ENCODE peak calls at places on chromosomes 7 and 10, in ten cellular contexts. L is H54; E is posterior vena cava; U is activated B cell treated with CpG ODN at 0.5 μM for 24 hours; M is lung; Q is activated CD4-positive, alpha-beta memory T cell treated with anti-CD3 and anti-CD28 coated beads for 36 hours; T is A549; W is ELF-1; G is left colon; X is GM12892. P is an unnamed sample.

GRCh38 chr10:1034758-1035157 is 9.1 kb upstream of the IDI2 start:
- DNase-seq in X (no peak), M (no peak), W (no peak), L (no peak), T (no peak), U (no peak), Q (no peak), E (no peak), G (no peak), P (no peak)

GRCh38 chr10:61760943-61761824 is 98.5 kb downstream of the CABCOCO1 start:
- DNase-seq in E (no peak), W (no peak), M (no peak), U (no peak), L (no peak), T (no peak), Q (no peak), X (no peak), G (no peak), P (peak; percentile 84)

GRCh38 chr7:151428393-151429231 is 11.3 kb downstream of the CRYGN start:
- DNase-seq in Q (no peak), T (no peak), E (peak; percentile 62), G (no peak), U (no peak), L (no peak), M (no peak), X (no peak), W (peak; percentile 94), P (no peak)

GRCh38 chr10:59336632-59337031 is 25.7 kb downstream of the FAM13C start:
- DNase-seq in T (no peak), Q (no peak), G (no peak), U (no peak), W (no peak), E (no peak), M (no peak), L (no peak), X (no peak), P (no peak)

GRCh38 chr10:83372646-83373045 is 766.7 kb upstream of the GHITM start:
- DNase-seq in E (no peak), U (no peak), T (no peak), Q (no peak), X (no peak), M (no peak), G (no peak), L (no peak), W (no peak), P (no peak)

GRCh38 chr7:74029094-74029785 is 1.3 kb downstream of the ELN start:
- DNase-seq in W (no peak), L (no peak), E (peak; percentile 83), X (no peak), U (no peak), Q (no peak), G (no peak), M (no peak), T (no peak), P (no peak)

GRCh38 chr7:76358478-76359110 is at the start of gene YWHAG:
- DNase-seq in W (peak; percentile 87), M (peak; percentile 87), E (peak; percentile 97), T (no peak), G (peak; percentile 94), X (peak; percentile 70), Q (peak; percentile 93), U (peak; percentile 86), L (peak; percentile 57), P (peak; percentile 92)

GRCh38 chr7:135704074-135704473 is 23.9 kb downstream of the SLC13A4 start:
- DNase-seq in T (no peak), U (no peak), Q (no peak), M (no peak), G (no peak), W (peak; percentile 46), L (no peak), E (no peak), X (no peak), P (no peak)

GRCh38 chr10:36489928-36490279 is 635.5 kb upstream of the ANKRD30A start:
- DNase-seq in U (no peak), L (no peak), E (no peak), T (no peak), G (no peak), Q (no peak), M (no peak), X (no peak), W (no peak), P (no peak)

GRCh38 chr10:11345224-11346054 is 266.0 kb downstream of the USP6NL start:
- DNase-seq in M (peak; percentile 73), U (no peak), Q (peak; percentile 59), X (no peak), L (no peak), G (peak; percentile 50), T (no peak), W (peak; percentile 46), E (no peak), P (peak; percentile 67)

GRCh38 chr10:87775766-87776165 is 42.3 kb downstream of the ATAD1 start:
- DNase-seq in U (no peak), X (no peak), E (no peak), G (no peak), Q (no peak), T (no peak), W (no peak), L (no peak), M (no peak), P (no peak)

GRCh38 chr7:128410092-128410665 is 397 bp upstream of the IMPDH1 start:
- DNase-seq in E (no peak), M (peak; percentile 61), G (peak; percentile 68), U (peak; percentile 45), T (peak; percentile 71), X (peak; percentile 53), L (peak; percentile 90), W (peak; percentile 79), Q (peak; percentile 79), P (peak; percentile 90)

GRCh38 chr7:129356176-129356575 is 78.1 kb upstream of the STRIP2 start:
- DNase-seq in T (no peak), Q (no peak), E (no peak), G (no peak), M (no peak), U (no peak), W (no peak), L (no peak), X (no peak), P (no peak)

GRCh38 chr7:41391818-41392217 is 311.1 kb downstream of the INHBA start:
- DNase-seq in X (no peak), E (no peak), M (no peak), T (no peak), L (no peak), Q (no peak), W (peak; percentile 16), G (no peak), U (no peak), P (no peak)

GRCh38 chr10:94578790-94579189 is 33.2 kb downstream of the HELLS start:
- DNase-seq in G (no peak), T (no peak), Q (no peak), X (no peak), L (no peak), U (no peak), M (no peak), E (no peak), W (no peak), P (no peak)

GRCh38 chr7:104926905-104927454 is 87.0 kb upstream of the KMT2E start:
- DNase-seq in T (no peak), E (no peak), G (no peak), U (no peak), M (peak; percentile 61), W (peak; percentile 50), Q (no peak), X (no peak), L (no peak), P (peak; percentile 86)

GRCh38 chr7:54946271-54946670 is 72.5 kb upstream of the EGFR start:
- DNase-seq in T (no peak), Q (no peak), M (no peak), L (no peak), G (no peak), E (no peak), W (no peak), X (no peak), U (no peak), P (peak; percentile 26)

GRCh38 chr10:25059990-25060389 is 43.6 kb downstream of the THNSL1 start:
- DNase-seq in W (peak; percentile 88), Q (no peak), L (peak; percentile 58), M (peak; percentile 84), T (peak; percentile 78), U (no peak), E (peak; percentile 91), G (peak; percentile 31), X (no peak), P (peak; percentile 67)

GRCh38 chr10:48684792-48685651 is at the start of gene WDFY4:
- DNase-seq in W (no peak), E (no peak), T (no peak), M (peak; percentile 49), X (peak; percentile 64), G (peak; percentile 31), L (no peak), U (peak; percentile 68), Q (no peak), P (no peak)

GRCh38 chr7:48042216-48042615 is 6.9 kb downstream of the C7orf57 start:
- DNase-seq in G (no peak), E (no peak), W (no peak), U (no peak), T (no peak), M (no peak), L (no peak), Q (no peak), X (no peak), P (no peak)

GRCh38 chr7:147153571-147153970 is 1037.0 kb downstream of the CNTNAP2 start:
- DNase-seq in X (no peak), U (no peak), W (no peak), L (no peak), G (no peak), T (no peak), M (no peak), Q (no peak), E (no peak), P (no peak)

GRCh38 chr10:17348111-17349008 is 106.0 kb downstream of the ST8SIA6 start:
- DNase-seq in T (peak; percentile 7), M (peak; percentile 44), G (peak; percentile 18), Q (no peak), L (peak; percentile 61), W (peak; percentile 47), U (no peak), X (no peak), E (peak; percentile 87), P (peak; percentile 87)

GRCh38 chr10:86649471-86650150 is 4.7 kb upstream of the OPN4 start:
- DNase-seq in G (no peak), L (no peak), U (peak; percentile 5), E (peak; percentile 62), X (no peak), Q (peak; percentile 6), M (no peak), T (no peak), W (no peak), P (no peak)

GRCh38 chr7:121547341-121548092 is 151.4 kb upstream of the FAM3C start:
- DNase-seq in L (peak; percentile 18), U (no peak), M (no peak), G (no peak), E (no peak), X (peak; percentile 11), W (no peak), Q (no peak), T (peak; percentile 59), P (peak; percentile 86)

GRCh38 chr7:114414151-114415053 is at the start of gene FOXP2:
- DNase-seq in X (no peak), M (no peak), T (no peak), L (no peak), W (no peak), E (no peak), U (no peak), Q (no peak), G (no peak), P (peak; percentile 57)

GRCh38 chr10:36597921-36598320 is 527.5 kb upstream of the ANKRD30A start:
- DNase-seq in M (no peak), E (no peak), Q (no peak), L (no peak), U (no peak), G (no peak), T (no peak), W (no peak), X (no peak), P (no peak)

GRCh38 chr10:43172645-43173044 is 34.4 kb downstream of the CSGALNACT2 start:
- DNase-seq in E (no peak), T (no peak), X (no peak), W (no peak), U (no peak), L (no peak), G (no peak), M (no peak), Q (no peak), P (no peak)

GRCh38 chr10:13773496-13774170 is 186.9 kb downstream of the PRPF18 start:
- DNase-seq in L (no peak), X (no peak), T (no peak), E (no peak), G (no peak), W (no peak), U (no peak), Q (no peak), M (no peak), P (no peak)